ENCODE peak calls at places on chromosomes 4 and X, in four cellular contexts. E is CD4-positive, alpha-beta T cell; I is skeletal muscle cell; Z is T1000. W is an unnamed sample.

GRCh38 chr4:69936566-69936965 is 5.7 kb downstream of the CSN1S1 start:
- DNase-seq in E (no peak), I (peak), Z (no peak), W (no peak)

GRCh38 chrX:95318882-95319281 is 1365.8 kb upstream of the DIAPH2 start:
- DNase-seq in E (no peak), I (no peak), Z (no peak), W (no peak)

GRCh38 chrX:2464677-2465166 is 36.1 kb downstream of the DHRSX start:
- DNase-seq in E (no peak), I (no peak), Z (no peak), W (no peak)

GRCh38 chr4:56990109-56990508 is 11.4 kb downstream of the POLR2B start:
- DNase-seq in E (no peak), I (peak), Z (no peak), W (no peak)

GRCh38 chr4:112895785-112896184 is 153.7 kb upstream of the ANK2 start:
- DNase-seq in E (no peak), I (no peak), Z (no peak), W (no peak)

GRCh38 chr4:80027611-80028010 is 45.4 kb downstream of the ANTXR2 start:
- DNase-seq in E (no peak), I (no peak), Z (no peak), W (no peak)

GRCh38 chr4:173275150-173275549 is 59.0 kb downstream of the HMGB2 start:
- DNase-seq in E (no peak), I (no peak), Z (no peak), W (no peak)

GRCh38 chr4:143721317-143721716 is 20.8 kb upstream of the FREM3 start:
- DNase-seq in E (no peak), I (no peak), Z (no peak), W (no peak)

GRCh38 chrX:8879750-8880149 is 78.6 kb upstream of the FAM9A start:
- DNase-seq in E (peak), I (no peak), Z (no peak), W (no peak)

GRCh38 chr4:186348433-186348832 is 82.4 kb downstream of the F11 start:
- DNase-seq in E (no peak), I (no peak), Z (no peak), W (no peak)

GRCh38 chr4:8332891-8333331 is 63.4 kb downstream of the HTRA3 start:
- DNase-seq in E (no peak), I (no peak), Z (no peak), W (no peak)

GRCh38 chr4:76696109-76696508 is 201.8 kb downstream of the SOWAHB start:
- DNase-seq in E (no peak), I (no peak), Z (no peak), W (no peak)

GRCh38 chrX:130118941-130119640 is 8.8 kb upstream of the ELF4 start:
- DNase-seq in E (no peak), I (no peak), Z (no peak), W (no peak)

GRCh38 chrX:153924149-153924861 is 1.8 kb downstream of the ARHGAP4 start:
- DNase-seq in E (peak), I (no peak), Z (no peak), W (no peak)

GRCh38 chrX:154750301-154751120 is at the start of gene GAB3:
- DNase-seq in E (no peak), I (no peak), Z (no peak), W (no peak)

GRCh38 chr4:74674750-74675149 is 119.6 kb downstream of the BTC start:
- DNase-seq in E (no peak), I (no peak), Z (no peak), W (no peak)

GRCh38 chr4:169231647-169232262 is 39.0 kb downstream of the SH3RF1 start:
- DNase-seq in E (no peak), I (no peak), Z (no peak), W (no peak)

GRCh38 chrX:13716905-13717304 is 17.5 kb downstream of the TRAPPC2 start:
- DNase-seq in E (peak), I (no peak), Z (no peak), W (no peak)

GRCh38 chrX:1307626-1308340 is 28.8 kb upstream of the IL3RA start:
- DNase-seq in E (no peak), I (no peak), Z (no peak), W (no peak)

W was measured in GM04503.